ENCODE peak calls at places on chromosomes 16 and 17, in nine cellular contexts. E is effector memory CD4-positive, alpha-beta T cell; O is posterior cingulate gyrus; W is brain microvascular endothelial cell; D is GDM1; Y is stimulated activated CD8-positive, alpha-beta memory T cell treated with anti-CD3 and anti-CD28 coated beads, Interleukin-15, amount 100 ng/mL, for 1 hour; G is stimulated activated CD4-positive, alpha-beta T cell treated with anti-CD3 and anti-CD28 coated beads, Interleukin-12 subunit alpha, Interleukin-12 subunit beta, amount 100 ng/mL, for 4 hours; T is RWPE2; M is EL. L is an unnamed sample.
A peak's percentile ranks its signal among the peaks of the same experiment; 100 is the strongest.

GRCh38 chr17:35315971-35316370 is 57.5 kb downstream of the SLFN11 start:
- DNase-seq in W (no peak), G (no peak), M (no peak), Y (no peak), T (no peak), D (no peak), O (no peak), E (no peak), L (no peak)

GRCh38 chr16:79047337-79047736 is 553.2 kb downstream of the MAF start:
- DNase-seq in O (no peak), Y (no peak), G (no peak), D (no peak), T (no peak), M (no peak), E (no peak), W (no peak), L (peak; percentile 5)

GRCh38 chr17:77741109-77741508 is 217.4 kb upstream of the TNRC6C start:
- DNase-seq in D (no peak), M (no peak), Y (peak; percentile 10), O (peak; percentile 35), G (no peak), E (no peak), W (no peak), T (peak; percentile 29), L (no peak)

GRCh38 chr17:72590882-72591499 is 470.2 kb downstream of the SOX9 start:
- DNase-seq in D (no peak), W (no peak), M (peak; percentile 22), G (no peak), Y (no peak), T (peak; percentile 46), O (no peak), E (no peak), L (no peak)

GRCh38 chr17:31321481-31321880 is at the start of gene EVI2A:
- DNase-seq in Y (peak; percentile 55), T (no peak), M (peak; percentile 85), W (peak; percentile 66), O (peak; percentile 88), D (peak; percentile 82), E (peak; percentile 63), G (peak; percentile 57), L (peak; percentile 90)

GRCh38 chr17:51857052-51857593 is 301.4 kb downstream of the CA10 start:
- DNase-seq in T (no peak), G (no peak), D (no peak), E (no peak), M (no peak), W (no peak), Y (no peak), O (no peak), L (no peak)

GRCh38 chr16:55386534-55387296 is 62.7 kb downstream of the IRX6 start:
- DNase-seq in T (no peak), D (no peak), W (no peak), E (no peak), M (no peak), Y (no peak), O (no peak), G (no peak), L (no peak)

GRCh38 chr16:57679768-57680167 is 11.7 kb downstream of the ADGRG3 start:
- DNase-seq in M (no peak), O (no peak), G (no peak), W (no peak), Y (no peak), T (no peak), D (no peak), E (no peak), L (no peak)

GRCh38 chr17:49530118-49530517 is 35.0 kb downstream of the NGFR start:
- DNase-seq in G (no peak), E (no peak), W (no peak), M (no peak), D (no peak), Y (no peak), O (no peak), T (no peak), L (no peak)

GRCh38 chr17:56913000-56913866 is 616 bp downstream of the TRIM25 start:
- DNase-seq in W (no peak), G (peak; percentile 14), O (peak; percentile 85), E (no peak), M (no peak), D (no peak), T (no peak), Y (no peak), L (peak; percentile 25)

GRCh38 chr17:56979091-56979480 is 1.2 kb downstream of the SCPEP1 start:
- DNase-seq in G (no peak), M (no peak), W (no peak), Y (no peak), O (no peak), E (no peak), D (no peak), T (no peak), L (no peak)

GRCh38 chr17:42246515-42246914 is 29.7 kb downstream of the STAT5B start:
- DNase-seq in Y (no peak), M (no peak), O (no peak), W (peak; percentile 53), G (no peak), D (no peak), E (no peak), T (no peak), L (no peak)

GRCh38 chr17:79065105-79065670 is 9.4 kb upstream of the ENGASE start:
- DNase-seq in E (no peak), G (peak; percentile 38), W (peak; percentile 30), M (peak; percentile 15), Y (peak; percentile 26), D (no peak), O (peak; percentile 74), T (no peak), L (peak; percentile 47)

GRCh38 chr17:55037828-55038227 is 69.3 kb downstream of the STXBP4 start:
- DNase-seq in M (no peak), E (no peak), T (no peak), G (no peak), O (no peak), Y (no peak), W (no peak), D (no peak), L (no peak)

GRCh38 chr17:728911-729310 is 3.5 kb upstream of the TLCD3A start:
- DNase-seq in M (no peak), W (no peak), O (no peak), Y (no peak), G (no peak), E (no peak), T (peak; percentile 93), D (no peak), L (no peak)

GRCh38 chr17:15490634-15491261 is 23.3 kb upstream of the CDRT4 start:
- DNase-seq in Y (no peak), T (no peak), M (peak; percentile 90), E (no peak), G (no peak), D (peak; percentile 75), W (peak; percentile 73), O (peak; percentile 94), L (no peak)

L was measured in ACHN.